ENCODE peak calls at places on chromosomes 11 and 22, in eight cellular contexts. O is A549, S is SK-N-SH, U is transverse colon, X is K562, C is tibial nerve, R is HepG2, W is ovary. G is an unnamed sample.

GRCh38 chr11:62842171-62842717 is 2.9 kb upstream of the WDR74 start:
- DNase-seq in O (no peak), S (no peak), U (peak), X (no peak), C (no peak), R (no peak), W (peak), G (peak)

GRCh38 chr11:85721191-85721590 is 35.2 kb upstream of the CCDC89 start:
- DNase-seq in O (no peak), S (no peak), U (no peak), X (no peak), C (no peak), R (no peak), W (no peak), G (no peak)

GRCh38 chr11:88406871-88407270 is 69.3 kb upstream of the CTSC start:
- DNase-seq in O (no peak), S (no peak), U (no peak), X (no peak), C (no peak), R (no peak), W (no peak), G (no peak)

GRCh38 chr22:31148953-31149627 is 8.8 kb upstream of the PLA2G3 start:
- DNase-seq in O (peak), S (peak), U (peak), X (peak), C (peak), R (peak), W (peak), G (peak)

GRCh38 chr11:116394022-116394421 is 378.8 kb downstream of the BUD13 start:
- DNase-seq in O (no peak), S (no peak), U (no peak), X (no peak), C (no peak), R (no peak), W (no peak), G (no peak)

GRCh38 chr11:44002191-44003093 is 45.3 kb upstream of the ACCSL start:
- DNase-seq in O (no peak), S (no peak), U (no peak), X (no peak), C (no peak), R (no peak), W (no peak), G (peak)

GRCh38 chr11:27694992-27695391 is 5.3 kb downstream of the BDNF start:
- DNase-seq in O (peak), S (peak), U (no peak), X (no peak), C (no peak), R (no peak), W (no peak), G (no peak)

GRCh38 chr11:116311141-116311540 is 461.6 kb downstream of the BUD13 start:
- DNase-seq in O (no peak), S (peak), U (no peak), X (no peak), C (no peak), R (no peak), W (no peak), G (no peak)

GRCh38 chr11:110463153-110463552 is 33.4 kb downstream of the FDX1 start:
- DNase-seq in O (peak), S (peak), U (peak), X (no peak), C (peak), R (no peak), W (peak), G (no peak)

GRCh38 chr11:35079581-35079980 is 59.4 kb upstream of the CD44 start:
- DNase-seq in O (no peak), S (no peak), U (no peak), X (no peak), C (no peak), R (no peak), W (no peak), G (no peak)

GRCh38 chr11:78773077-78773476 is 198.4 kb upstream of the NARS2 start:
- DNase-seq in O (no peak), S (no peak), U (no peak), X (no peak), C (no peak), R (no peak), W (no peak), G (no peak)

GRCh38 chr11:84384637-84385227 is 1098.6 kb upstream of the CCDC90B start:
- DNase-seq in O (peak), S (peak), U (peak), X (peak), C (peak), R (peak), W (peak), G (no peak)

GRCh38 chr11:15053201-15053685 is 20.1 kb upstream of the CALCB start:
- DNase-seq in O (peak), S (no peak), U (no peak), X (no peak), C (no peak), R (no peak), W (no peak), G (no peak)

GRCh38 chr11:119094816-119095065 is 6.9 kb downstream of the DPAGT1 start:
- DNase-seq in O (no peak), S (peak), U (peak), X (no peak), C (peak), R (peak), W (peak), G (peak)

GRCh38 chr11:123129920-123130319 is 65.1 kb downstream of the CLMP start:
- DNase-seq in O (no peak), S (no peak), U (no peak), X (no peak), C (no peak), R (no peak), W (no peak), G (no peak)

GRCh38 chr11:746289-747175 is 732 bp upstream of the TALDO1 start:
- DNase-seq in O (peak), S (no peak), U (no peak), X (no peak), C (no peak), R (no peak), W (no peak), G (peak)

GRCh38 chr11:121035823-121036222 is 11.9 kb downstream of the TBCEL start:
- DNase-seq in O (no peak), S (no peak), U (no peak), X (no peak), C (no peak), R (no peak), W (no peak), G (no peak)

GRCh38 chr22:44191036-44191454 is 10.3 kb downstream of the PARVG start:
- DNase-seq in O (no peak), S (no peak), U (no peak), X (no peak), C (no peak), R (no peak), W (no peak), G (peak)

GRCh38 chr11:65429724-65430405 is 7.3 kb downstream of the NEAT1 start:
- DNase-seq in O (peak), S (no peak), U (peak), X (no peak), C (peak), R (no peak), W (peak), G (peak)

GRCh38 chr22:48678171-48679135 is 1149.2 kb downstream of the BRD1 start:
- DNase-seq in O (no peak), S (no peak), U (no peak), X (no peak), C (no peak), R (no peak), W (no peak), G (no peak)

GRCh38 chr11:128095459-128096096 is 491.8 kb downstream of the ETS1 start:
- DNase-seq in O (peak), S (no peak), U (no peak), X (no peak), C (no peak), R (no peak), W (no peak), G (no peak)

GRCh38 chr22:40094449-40094848 is 83.3 kb upstream of the TNRC6B start:
- DNase-seq in O (no peak), S (no peak), U (no peak), X (no peak), C (no peak), R (no peak), W (no peak), G (no peak)

GRCh38 chr11:61830318-61831105 is 2.4 kb downstream of the FADS2 start:
- DNase-seq in O (no peak), S (no peak), U (no peak), X (no peak), C (peak), R (no peak), W (no peak), G (no peak)

GRCh38 chr22:33832558-33833151 is 87.6 kb downstream of the LARGE1 start:
- DNase-seq in O (no peak), S (no peak), U (no peak), X (no peak), C (no peak), R (no peak), W (no peak), G (peak)

GRCh38 chr11:34865261-34865660 is 50.9 kb downstream of the APIP start:
- DNase-seq in O (no peak), S (no peak), U (no peak), X (no peak), C (no peak), R (no peak), W (no peak), G (no peak)

GRCh38 chr11:125261471-125262087 is 97.0 kb downstream of the PKNOX2 start:
- DNase-seq in O (no peak), S (no peak), U (no peak), X (no peak), C (no peak), R (no peak), W (peak), G (no peak)

GRCh38 chr11:121334973-121335711 is 42.6 kb downstream of the SC5D start:
- DNase-seq in O (no peak), S (no peak), U (no peak), X (no peak), C (no peak), R (no peak), W (no peak), G (no peak)

GRCh38 chr11:60717956-60718355 is 6.6 kb upstream of the MS4A18 start:
- DNase-seq in O (no peak), S (no peak), U (no peak), X (no peak), C (no peak), R (no peak), W (no peak), G (no peak)

GRCh38 chr22:38788417-38788816 is 5.5 kb downstream of the DNAL4 start:
- DNase-seq in O (peak), S (peak), U (no peak), X (no peak), C (peak), R (no peak), W (no peak), G (peak)

GRCh38 chr11:66607126-66607834 is 9.2 kb upstream of the RBM14 start:
- DNase-seq in O (peak), S (no peak), U (peak), X (no peak), C (peak), R (peak), W (peak), G (peak)

GRCh38 chr11:61879152-61879551 is 12.2 kb downstream of the FADS3 start:
- DNase-seq in O (no peak), S (no peak), U (no peak), X (no peak), C (no peak), R (no peak), W (no peak), G (no peak)

GRCh38 chr11:61749607-61750217 is 2.7 kb upstream of the MYRF start:
- DNase-seq in O (no peak), S (no peak), U (no peak), X (peak), C (no peak), R (peak), W (peak), G (no peak)

GRCh38 chr22:49064836-49065235 is 762.8 kb downstream of the BRD1 start:
- DNase-seq in O (no peak), S (no peak), U (no peak), X (no peak), C (no peak), R (no peak), W (no peak), G (peak)

GRCh38 chr11:330694-331314 is 10.1 kb upstream of the IFITM3 start:
- DNase-seq in O (no peak), S (no peak), U (peak), X (no peak), C (no peak), R (no peak), W (no peak), G (peak)

GRCh38 chr11:13923716-13924650 is 38.5 kb upstream of the SPON1 start:
- DNase-seq in O (no peak), S (no peak), U (no peak), X (no peak), C (no peak), R (no peak), W (no peak), G (no peak)

GRCh38 chr22:19169947-19170318 is 8.6 kb downstream of the SLC25A1 start:
- DNase-seq in O (no peak), S (no peak), U (no peak), X (no peak), C (no peak), R (no peak), W (no peak), G (no peak)

DNA sequence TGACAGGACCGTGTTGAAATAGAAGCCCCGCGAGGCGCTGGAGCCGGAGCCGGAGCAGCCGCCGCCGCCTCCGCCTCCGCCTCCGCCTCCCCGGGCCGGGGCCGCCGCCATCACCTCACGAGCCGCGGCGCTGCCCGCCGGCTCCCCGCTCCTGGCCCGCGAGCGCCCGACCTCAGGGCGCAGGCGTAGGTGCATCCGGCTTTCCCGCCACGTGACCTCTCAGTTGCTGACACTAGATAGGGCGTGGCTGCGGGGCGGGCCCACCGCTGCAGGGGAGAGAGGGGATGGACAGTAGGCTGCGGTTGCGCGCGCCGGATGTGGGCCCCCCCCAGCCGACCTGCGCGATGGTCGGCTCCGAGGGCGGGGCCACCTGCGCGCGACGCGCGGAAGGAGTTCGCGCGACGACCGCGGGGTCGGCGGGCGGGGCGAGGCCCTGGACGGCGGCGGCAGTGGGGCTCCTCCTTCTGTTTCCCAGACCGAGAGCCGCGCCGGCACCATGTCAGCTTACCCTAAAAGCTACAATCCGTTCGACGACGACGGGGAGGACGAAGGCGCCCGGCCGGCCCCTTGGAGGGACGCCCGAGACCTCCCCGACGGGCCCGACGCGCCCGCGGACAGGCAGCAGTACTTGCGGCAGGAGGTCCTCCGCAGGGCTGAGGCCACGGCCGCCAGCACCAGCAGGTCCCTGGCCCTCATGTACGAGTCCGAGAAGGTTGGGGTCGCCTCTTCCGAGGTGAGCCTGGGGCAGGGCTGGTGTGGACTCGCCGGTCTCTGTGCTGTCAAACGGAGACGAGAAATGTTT is at the start of the genes PI4KA and SNAP29:
- DNase-seq in O (peak), S (peak), U (peak), X (peak), C (peak), R (peak), W (peak), G (peak)
- TF ChIP-seq CTCF in O (no peak), S (no peak), U (no peak), X (no peak), C (no peak), R (no peak), W (peak), G (no peak)

DNA sequence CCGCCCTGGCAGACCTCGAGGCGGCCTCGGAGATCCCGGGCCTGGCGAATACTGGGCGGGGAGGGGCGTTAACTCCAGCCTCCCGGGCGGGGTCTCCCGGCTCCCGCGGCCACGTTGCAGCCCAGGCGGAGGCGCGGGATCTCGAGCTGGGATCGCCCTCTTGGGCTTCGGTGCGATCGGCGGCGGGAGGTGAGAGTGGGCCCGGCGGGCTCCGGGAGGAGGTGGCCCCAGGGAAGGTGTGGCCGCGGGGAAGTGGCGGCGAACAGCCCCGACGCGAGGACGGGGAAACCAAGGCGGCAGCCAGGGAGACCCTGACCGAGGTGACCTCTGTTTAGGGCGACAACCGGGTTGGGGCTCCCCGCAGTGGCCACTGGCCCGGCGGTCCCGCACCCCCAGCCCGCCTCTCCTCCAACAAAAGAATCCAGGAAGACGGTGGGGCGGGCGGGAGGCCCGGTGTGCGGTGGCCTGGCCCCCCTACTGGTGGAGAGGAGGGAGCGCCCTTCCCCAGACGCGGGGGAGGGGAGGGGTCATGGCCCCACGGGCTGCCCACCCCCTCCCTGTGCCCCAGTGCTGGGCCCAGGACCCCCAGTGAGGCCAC is at the start of gene PHETA2:
- DNase-seq in O (no peak), S (peak), U (peak), X (no peak), C (peak), R (no peak), W (peak), G (no peak)
- TF ChIP-seq EP300 in O (no peak), S (no peak), U (no peak), X (no peak), C (no peak), R (no peak), W (no peak), G (no peak)

DNA sequence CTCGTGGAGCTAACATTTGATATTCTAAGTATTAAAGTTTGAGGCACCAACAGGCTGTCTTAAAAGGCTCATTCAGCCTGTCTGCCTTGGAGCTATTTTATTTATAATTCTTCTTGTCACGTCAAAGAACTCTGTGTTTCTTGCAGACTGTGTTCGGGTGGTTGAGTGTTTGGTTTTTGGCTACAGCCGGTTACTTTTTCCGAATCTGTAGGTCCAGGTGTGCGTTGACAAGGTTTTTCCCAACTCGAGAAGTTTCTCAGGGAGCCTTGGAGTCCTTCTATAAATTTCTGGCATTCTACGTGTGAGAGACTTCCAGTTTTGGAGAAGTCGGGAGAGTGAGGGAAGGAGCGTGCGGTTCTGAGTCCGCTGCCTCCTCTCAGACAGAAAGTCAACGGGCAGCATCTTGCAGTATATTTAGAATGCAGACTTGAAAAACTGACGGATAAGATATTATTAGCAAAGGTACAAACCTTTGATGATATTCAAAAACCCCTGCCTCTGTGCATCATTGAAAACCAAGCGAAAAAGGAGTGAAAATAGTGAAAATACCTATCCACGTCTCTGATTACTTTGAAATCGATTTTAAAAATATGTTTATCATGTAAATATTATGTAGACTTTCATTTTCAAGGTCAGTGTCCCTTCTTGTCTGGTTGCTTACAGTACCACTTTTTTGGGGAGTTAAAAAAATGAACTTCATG is 85.2 kb upstream of the PPARA start:
- DNase-seq in O (no peak), S (no peak), U (peak), X (no peak), C (peak), R (no peak), W (peak), G (peak)
- H3K27ac ChIP-seq in O (peak), S (peak), U (peak), X (no peak), C (peak), R (no peak), W (peak), G (peak)

GRCh38 chr22:41931701-41932269 is 5.2 kb upstream of the TNFRSF13C start:
- DNase-seq in O (no peak), S (no peak), U (no peak), X (no peak), C (no peak), R (no peak), W (no peak), G (no peak)
- TF ChIP-seq CTCF in O (no peak), S (no peak), U (no peak), X (no peak), C (no peak), R (no peak), W (no peak), G (no peak)

DNA sequence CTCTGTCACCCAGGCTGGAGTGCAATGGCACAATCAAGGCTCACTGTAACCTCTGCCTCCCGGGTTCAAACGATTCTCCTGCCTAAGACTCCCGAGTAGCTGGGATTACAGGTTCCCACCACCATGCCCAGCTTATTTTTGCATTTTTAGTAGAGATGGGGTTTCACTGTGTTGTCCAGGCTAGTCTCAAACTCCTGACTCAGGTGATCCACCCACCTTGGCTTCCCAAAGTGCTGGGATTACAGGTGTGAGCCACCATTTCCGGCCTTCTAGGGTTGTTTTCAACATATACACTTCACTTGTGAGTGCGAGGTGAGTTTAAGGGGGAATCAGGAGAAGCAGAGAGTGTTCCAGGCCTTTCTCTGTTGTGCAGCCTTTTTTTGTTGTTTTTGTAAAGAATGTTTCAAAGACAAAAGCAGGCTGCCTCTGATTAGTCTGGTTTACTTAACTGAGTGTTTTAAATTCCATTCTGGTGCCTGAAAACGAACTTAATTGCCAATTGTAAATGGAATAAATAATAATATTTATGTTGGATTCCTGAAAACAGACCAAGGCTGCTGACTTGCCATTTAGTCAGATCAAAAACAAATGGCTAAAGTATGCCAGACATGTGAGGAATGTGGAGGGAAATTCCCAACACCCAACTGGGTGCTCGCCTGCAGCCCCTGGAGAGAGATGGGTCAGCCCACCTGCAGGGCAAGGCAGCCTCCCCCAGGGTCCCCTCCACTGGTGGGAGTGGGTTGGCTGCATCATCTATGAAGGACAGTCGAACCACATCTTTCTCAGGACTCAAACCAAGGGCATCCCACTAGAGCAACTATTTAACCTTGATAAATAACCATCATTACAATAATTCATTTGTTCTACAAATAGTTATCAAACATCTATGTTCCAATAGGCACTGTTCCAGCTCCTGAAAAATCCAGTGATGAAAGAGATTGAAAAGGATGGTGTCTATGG is 4.6 kb upstream of the RANGAP1 start:
- DNase-seq in O (peak), S (no peak), U (no peak), X (no peak), C (peak), R (peak), W (no peak), G (no peak)
- TF ChIP-seq EP300 in O (no peak), S (no peak), U (no peak), X (no peak), C (no peak), R (no peak), W (no peak), G (no peak)

GRCh38 chr11:93784935-93785360 is 866 bp downstream of the MED17 start:
- DNase-seq in O (no peak), S (peak), U (no peak), X (no peak), C (no peak), R (no peak), W (no peak), G (no peak)
- H3K27ac ChIP-seq in O (peak), S (peak), U (peak), X (peak), C (peak), R (peak), W (no peak), G (peak)

G was measured in sigmoid colon.